ENCODE peak calls at places on chromosomes 11 and 22, in five cellular contexts. S is choroid plexus epithelial cell, A is neural progenitor cell, G is AML-193, K is occipital lobe. W is an unnamed sample.

GRCh38 chr11:129331217-129331616 is 44.4 kb upstream of the BARX2 start:
- DNase-seq in S (no peak), K (no peak), G (no peak), A (no peak), W (no peak)

GRCh38 chr11:103085758-103086365 is 6.1 kb downstream of the DCUN1D5 start:
- DNase-seq in G (no peak), K (no peak), A (no peak), S (peak; percentile 65), W (no peak)

GRCh38 chr22:19886605-19887250 is 32.1 kb upstream of the GNB1L start:
- DNase-seq in G (peak; percentile 98), A (no peak), K (no peak), S (peak; percentile 60), W (peak; percentile 41)

GRCh38 chr22:34971456-34971855 is 94.5 kb upstream of the ISX start:
- DNase-seq in K (no peak), S (no peak), G (no peak), A (no peak), W (no peak)

GRCh38 chr22:37545703-37546435 is 14.4 kb upstream of the CDC42EP1 start:
- DNase-seq in K (no peak), A (peak; percentile 89), G (no peak), S (peak; percentile 97), W (no peak)

GRCh38 chr11:46281374-46281831 is 3.9 kb downstream of the CREB3L1 start:
- DNase-seq in A (peak; percentile 59), S (no peak), G (no peak), K (no peak), W (no peak)

GRCh38 chr11:12411395-12411794 is 34.0 kb downstream of the PARVA start:
- DNase-seq in S (no peak), A (no peak), K (no peak), G (no peak), W (no peak)

GRCh38 chr22:35218079-35218478 is 39.2 kb upstream of the HMGXB4 start:
- DNase-seq in A (no peak), K (no peak), G (no peak), S (peak; percentile 5), W (no peak)

GRCh38 chr22:43546186-43546585 is 134.4 kb downstream of the MPPED1 start:
- DNase-seq in S (no peak), G (no peak), A (no peak), K (no peak), W (no peak)

GRCh38 chr22:29855611-29856181 is 17.6 kb upstream of the ASCC2 start:
- DNase-seq in S (no peak), G (peak; percentile 9), A (no peak), K (no peak), W (no peak)

GRCh38 chr11:35907648-35908431 is 36.0 kb upstream of the LDLRAD3 start:
- DNase-seq in S (peak; percentile 96), K (no peak), A (no peak), G (peak; percentile 64), W (no peak)

GRCh38 chr22:35648066-35649025 is at the start of gene APOL6:
- DNase-seq in K (no peak), G (peak; percentile 80), S (peak; percentile 90), A (peak; percentile 34), W (peak; percentile 17)

GRCh38 chr11:116412118-116412889 is 360.5 kb downstream of the BUD13 start:
- DNase-seq in G (no peak), A (no peak), K (no peak), S (no peak), W (no peak)

GRCh38 chr11:61671527-61671926 is 8.7 kb upstream of the DAGLA start:
- DNase-seq in S (no peak), A (peak; percentile 68), G (peak; percentile 38), K (no peak), W (peak; percentile 31)

GRCh38 chr11:66688561-66689534 is 11.2 kb upstream of the RBM4B start:
- DNase-seq in K (no peak), G (no peak), A (no peak), S (no peak), W (no peak)

GRCh38 chr11:748007-748359 is 719 bp downstream of the TALDO1 start:
- DNase-seq in K (no peak), G (no peak), S (peak; percentile 39), A (peak; percentile 28), W (no peak)

GRCh38 chr11:1341928-1342524 is 32.6 kb upstream of the TOLLIP start:
- DNase-seq in A (no peak), G (no peak), K (no peak), S (peak; percentile 53), W (no peak)

GRCh38 chr11:75667831-75668507 is 869 bp downstream of the MAP6 start:
- DNase-seq in K (peak; percentile 83), S (peak; percentile 33), A (peak; percentile 94), G (no peak), W (no peak)

GRCh38 chr11:10386361-10386760 is 68.7 kb upstream of the AMPD3 start:
- DNase-seq in G (no peak), A (no peak), K (no peak), S (no peak), W (no peak)

GRCh38 chr11:129458756-129459535 is 83.3 kb downstream of the BARX2 start:
- DNase-seq in A (no peak), G (no peak), K (no peak), S (no peak), W (no peak)

GRCh38 chr11:46678741-46679130 is 21.7 kb downstream of the ARHGAP1 start:
- DNase-seq in K (no peak), A (no peak), G (no peak), S (no peak), W (no peak)

GRCh38 chr11:76443254-76443935 is 1.4 kb upstream of the EMSY start:
- DNase-seq in K (no peak), A (no peak), G (no peak), S (peak; percentile 46), W (no peak)

GRCh38 chr11:117179048-117179999 is 781 bp downstream of the SIDT2 start:
- DNase-seq in S (peak; percentile 58), K (no peak), A (peak; percentile 34), G (peak; percentile 9), W (no peak)

GRCh38 chr11:113401718-113402117 is 14.1 kb downstream of the ANKK1 start:
- DNase-seq in A (no peak), K (peak; percentile 33), S (no peak), G (peak; percentile 9), W (no peak)

GRCh38 chr22:19674129-19674928 is 40.0 kb upstream of the SEPTIN5 start:
- DNase-seq in A (no peak), S (peak; percentile 34), G (no peak), K (no peak), W (no peak)

GRCh38 chr11:27183672-27184457 is 143.2 kb downstream of the BBOX1 start:
- DNase-seq in K (peak; percentile 2), A (peak; percentile 75), G (peak; percentile 32), S (peak; percentile 87), W (peak; percentile 19)

GRCh38 chr11:19846654-19847330 is 134.2 kb downstream of the NAV2 start:
- DNase-seq in K (no peak), G (no peak), S (peak; percentile 57), A (no peak), W (no peak)

GRCh38 chr11:86174101-86175046 is 70.2 kb upstream of the EED start:
- DNase-seq in A (no peak), K (peak; percentile 40), G (no peak), S (peak; percentile 96), W (no peak)

GRCh38 chr22:38435010-38435409 is 20.0 kb downstream of the KCNJ4 start:
- DNase-seq in K (no peak), G (no peak), S (no peak), A (peak; percentile 53), W (no peak)

GRCh38 chr11:118621071-118621815 is 13.8 kb downstream of the PHLDB1 start:
- DNase-seq in G (no peak), S (peak; percentile 90), K (peak; percentile 80), A (peak; percentile 89), W (no peak)

GRCh38 chr11:13970986-13971385 is 8.5 kb downstream of the SPON1 start:
- DNase-seq in K (no peak), S (no peak), A (peak; percentile 46), G (no peak), W (no peak)

GRCh38 chr22:38414009-38414395 is 41.0 kb downstream of the KCNJ4 start:
- DNase-seq in S (no peak), G (no peak), A (no peak), K (no peak), W (no peak)

GRCh38 chr11:129372609-129373488 is 2.8 kb upstream of the BARX2 start:
- DNase-seq in A (peak; percentile 60), S (no peak), K (no peak), G (no peak), W (no peak)

GRCh38 chr11:117316197-117316961 is at the start of gene BACE1:
- DNase-seq in G (no peak), A (peak; percentile 96), K (peak; percentile 87), S (peak; percentile 82), W (no peak)

GRCh38 chr11:100593321-100593720 is 93.8 kb upstream of the ARHGAP42 start:
- DNase-seq in K (no peak), S (peak; percentile 38), A (no peak), G (no peak), W (no peak)

GRCh38 chr11:409600-410471 is 5.0 kb downstream of the SIGIRR start:
- DNase-seq in S (no peak), A (no peak), G (no peak), K (no peak), W (no peak)

GRCh38 chr11:65503923-65504670 is 5.3 kb downstream of the MALAT1 start:
- DNase-seq in K (no peak), G (no peak), S (peak; percentile 78), A (no peak), W (no peak)

W was measured in GDM1.